ENCODE peak calls at places on chromosomes 13 and 19, in nine cellular contexts. One of them, this sample, is unnamed.

GRCh38 chr13:112330479-112331407 is 45.4 kb upstream of the SPACA7 start:
- DNase-seq in mesothelial cell of epicardium: no peak
- DNase-seq in upper lobe of right lung: no peak
- DNase-seq in nephron progenitor cell: no peak
- DNase-seq in AG09309: no peak
- DNase-seq in astrocyte of the spinal cord: no peak
- DNase-seq in cardiac muscle cell: no peak
- DNase-seq in cardiac fibroblast: no peak
- DNase-seq in SK-N-SH: no peak
- DNase-seq in this sample: no peak

GRCh38 chr13:43698743-43699142 is 88.0 kb downstream of the ENOX1 start:
- DNase-seq in mesothelial cell of epicardium: no peak
- DNase-seq in upper lobe of right lung: no peak
- DNase-seq in nephron progenitor cell: no peak
- DNase-seq in AG09309: no peak
- DNase-seq in astrocyte of the spinal cord: peak; percentile 78
- DNase-seq in cardiac muscle cell: peak; percentile 69
- DNase-seq in cardiac fibroblast: peak; percentile 69
- DNase-seq in SK-N-SH: no peak
- DNase-seq in this sample: peak; percentile 28

GRCh38 chr13:100306042-100306441 is 217.1 kb downstream of the PCCA start:
- DNase-seq in mesothelial cell of epicardium: no peak
- DNase-seq in upper lobe of right lung: no peak
- DNase-seq in nephron progenitor cell: no peak
- DNase-seq in AG09309: no peak
- DNase-seq in astrocyte of the spinal cord: no peak
- DNase-seq in cardiac muscle cell: no peak
- DNase-seq in cardiac fibroblast: no peak
- DNase-seq in SK-N-SH: no peak
- DNase-seq in this sample: no peak

GRCh38 chr19:31350693-31351211 is 1.5 kb upstream of the TSHZ3 start:
- DNase-seq in mesothelial cell of epicardium: peak; percentile 43
- DNase-seq in upper lobe of right lung: peak; percentile 81
- DNase-seq in nephron progenitor cell: peak; percentile 76
- DNase-seq in AG09309: no peak
- DNase-seq in astrocyte of the spinal cord: peak; percentile 41
- DNase-seq in cardiac muscle cell: peak; percentile 66
- DNase-seq in cardiac fibroblast: peak; percentile 68
- DNase-seq in SK-N-SH: peak; percentile 87
- DNase-seq in this sample: no peak

GRCh38 chr13:44116562-44117315 is 237.0 kb downstream of the LACC1 start:
- DNase-seq in mesothelial cell of epicardium: no peak
- DNase-seq in upper lobe of right lung: no peak
- DNase-seq in nephron progenitor cell: no peak
- DNase-seq in AG09309: no peak
- DNase-seq in astrocyte of the spinal cord: no peak
- DNase-seq in cardiac muscle cell: peak; percentile 49
- DNase-seq in cardiac fibroblast: peak; percentile 53
- DNase-seq in SK-N-SH: no peak
- DNase-seq in this sample: no peak

GRCh38 chr13:80312012-80312704 is 28.8 kb downstream of the SPRY2 start:
- DNase-seq in mesothelial cell of epicardium: no peak
- DNase-seq in upper lobe of right lung: no peak
- DNase-seq in nephron progenitor cell: no peak
- DNase-seq in AG09309: no peak
- DNase-seq in astrocyte of the spinal cord: no peak
- DNase-seq in cardiac muscle cell: no peak
- DNase-seq in cardiac fibroblast: no peak
- DNase-seq in SK-N-SH: no peak
- DNase-seq in this sample: no peak

GRCh38 chr19:44703336-44704078 is 4.6 kb downstream of the CEACAM16 start:
- DNase-seq in mesothelial cell of epicardium: no peak
- DNase-seq in upper lobe of right lung: no peak
- DNase-seq in nephron progenitor cell: no peak
- DNase-seq in AG09309: no peak
- DNase-seq in astrocyte of the spinal cord: no peak
- DNase-seq in cardiac muscle cell: no peak
- DNase-seq in cardiac fibroblast: no peak
- DNase-seq in SK-N-SH: no peak
- DNase-seq in this sample: no peak

GRCh38 chr13:108342369-108343289 is 73.1 kb downstream of the TNFSF13B start:
- DNase-seq in mesothelial cell of epicardium: no peak
- DNase-seq in upper lobe of right lung: no peak
- DNase-seq in nephron progenitor cell: no peak
- DNase-seq in AG09309: no peak
- DNase-seq in astrocyte of the spinal cord: peak; percentile 55
- DNase-seq in cardiac muscle cell: peak; percentile 42
- DNase-seq in cardiac fibroblast: peak; percentile 54
- DNase-seq in SK-N-SH: peak; percentile 23
- DNase-seq in this sample: peak; percentile 52

GRCh38 chr13:31880849-31881494 is 141.6 kb downstream of the RXFP2 start:
- DNase-seq in mesothelial cell of epicardium: no peak
- DNase-seq in upper lobe of right lung: no peak
- DNase-seq in nephron progenitor cell: no peak
- DNase-seq in AG09309: no peak
- DNase-seq in astrocyte of the spinal cord: no peak
- DNase-seq in cardiac muscle cell: no peak
- DNase-seq in cardiac fibroblast: no peak
- DNase-seq in SK-N-SH: no peak
- DNase-seq in this sample: peak; percentile 16

GRCh38 chr19:13234518-13234917 is 84.3 kb downstream of the IER2 start:
- DNase-seq in mesothelial cell of epicardium: no peak
- DNase-seq in upper lobe of right lung: peak; percentile 77
- DNase-seq in nephron progenitor cell: peak; percentile 40
- DNase-seq in AG09309: no peak
- DNase-seq in astrocyte of the spinal cord: peak; percentile 16
- DNase-seq in cardiac muscle cell: peak; percentile 41
- DNase-seq in cardiac fibroblast: peak; percentile 12
- DNase-seq in SK-N-SH: peak; percentile 81
- DNase-seq in this sample: peak; percentile 78

GRCh38 chr19:19647037-19647835 is 3.8 kb upstream of the GMIP start:
- DNase-seq in mesothelial cell of epicardium: no peak
- DNase-seq in upper lobe of right lung: no peak
- DNase-seq in nephron progenitor cell: no peak
- DNase-seq in AG09309: no peak
- DNase-seq in astrocyte of the spinal cord: no peak
- DNase-seq in cardiac muscle cell: no peak
- DNase-seq in cardiac fibroblast: no peak
- DNase-seq in SK-N-SH: no peak
- DNase-seq in this sample: no peak

GRCh38 chr19:246551-246950 is 44.7 kb downstream of the PLPP2 start:
- DNase-seq in mesothelial cell of epicardium: no peak
- DNase-seq in upper lobe of right lung: no peak
- DNase-seq in nephron progenitor cell: no peak
- DNase-seq in AG09309: no peak
- DNase-seq in astrocyte of the spinal cord: no peak
- DNase-seq in cardiac muscle cell: no peak
- DNase-seq in cardiac fibroblast: no peak
- DNase-seq in SK-N-SH: peak; percentile 5
- DNase-seq in this sample: no peak

GRCh38 chr13:24269803-24270202 is 39.6 kb upstream of the C1QTNF9 start:
- DNase-seq in mesothelial cell of epicardium: no peak
- DNase-seq in upper lobe of right lung: no peak
- DNase-seq in nephron progenitor cell: no peak
- DNase-seq in AG09309: no peak
- DNase-seq in astrocyte of the spinal cord: no peak
- DNase-seq in cardiac muscle cell: peak; percentile 7
- DNase-seq in cardiac fibroblast: no peak
- DNase-seq in SK-N-SH: no peak
- DNase-seq in this sample: no peak
- TF ChIP-seq CTCF in mesothelial cell of epicardium: no peak
- TF ChIP-seq CTCF in upper lobe of right lung: no peak
- TF ChIP-seq CTCF in nephron progenitor cell: no peak
- TF ChIP-seq CTCF in AG09309: no peak
- TF ChIP-seq CTCF in astrocyte of the spinal cord: no peak
- TF ChIP-seq CTCF in cardiac muscle cell: no peak
- TF ChIP-seq CTCF in cardiac fibroblast: no peak
- TF ChIP-seq CTCF in SK-N-SH: no peak
- TF ChIP-seq CTCF in this sample: no peak

GRCh38 chr19:10334340-10335148 is 1.2 kb upstream of the RAVER1 start:
- DNase-seq in mesothelial cell of epicardium: peak; percentile 74
- DNase-seq in upper lobe of right lung: peak; percentile 97
- DNase-seq in nephron progenitor cell: peak; percentile 98
- DNase-seq in AG09309: peak; percentile 76
- DNase-seq in astrocyte of the spinal cord: peak; percentile 95
- DNase-seq in cardiac muscle cell: peak; percentile 98
- DNase-seq in cardiac fibroblast: peak; percentile 98
- DNase-seq in SK-N-SH: peak; percentile 92
- DNase-seq in this sample: peak; percentile 98

GRCh38 chr19:10332158-10332964 is 968 bp downstream of the RAVER1 start:
- DNase-seq in mesothelial cell of epicardium: no peak
- DNase-seq in upper lobe of right lung: no peak
- DNase-seq in nephron progenitor cell: no peak
- DNase-seq in AG09309: no peak
- DNase-seq in astrocyte of the spinal cord: no peak
- DNase-seq in cardiac muscle cell: no peak
- DNase-seq in cardiac fibroblast: no peak
- DNase-seq in SK-N-SH: no peak
- DNase-seq in this sample: no peak

GRCh38 chr19:10333758-10334339 is 520 bp upstream of the RAVER1 start:
- DNase-seq in mesothelial cell of epicardium: no peak
- DNase-seq in upper lobe of right lung: no peak
- DNase-seq in nephron progenitor cell: peak; percentile 29
- DNase-seq in AG09309: no peak
- DNase-seq in astrocyte of the spinal cord: peak; percentile 7
- DNase-seq in cardiac muscle cell: no peak
- DNase-seq in cardiac fibroblast: no peak
- DNase-seq in SK-N-SH: no peak
- DNase-seq in this sample: peak; percentile 26

GRCh38 chr19:10332965-10333757 is at the start of gene RAVER1:
- DNase-seq in mesothelial cell of epicardium: peak; percentile 97
- DNase-seq in upper lobe of right lung: peak; percentile 99
- DNase-seq in nephron progenitor cell: peak; percentile 98
- DNase-seq in AG09309: peak; percentile 86
- DNase-seq in astrocyte of the spinal cord: peak; percentile 98
- DNase-seq in cardiac muscle cell: peak; percentile 99
- DNase-seq in cardiac fibroblast: peak; percentile 98
- DNase-seq in SK-N-SH: peak; percentile 99
- DNase-seq in this sample: peak; percentile 98

DNA sequence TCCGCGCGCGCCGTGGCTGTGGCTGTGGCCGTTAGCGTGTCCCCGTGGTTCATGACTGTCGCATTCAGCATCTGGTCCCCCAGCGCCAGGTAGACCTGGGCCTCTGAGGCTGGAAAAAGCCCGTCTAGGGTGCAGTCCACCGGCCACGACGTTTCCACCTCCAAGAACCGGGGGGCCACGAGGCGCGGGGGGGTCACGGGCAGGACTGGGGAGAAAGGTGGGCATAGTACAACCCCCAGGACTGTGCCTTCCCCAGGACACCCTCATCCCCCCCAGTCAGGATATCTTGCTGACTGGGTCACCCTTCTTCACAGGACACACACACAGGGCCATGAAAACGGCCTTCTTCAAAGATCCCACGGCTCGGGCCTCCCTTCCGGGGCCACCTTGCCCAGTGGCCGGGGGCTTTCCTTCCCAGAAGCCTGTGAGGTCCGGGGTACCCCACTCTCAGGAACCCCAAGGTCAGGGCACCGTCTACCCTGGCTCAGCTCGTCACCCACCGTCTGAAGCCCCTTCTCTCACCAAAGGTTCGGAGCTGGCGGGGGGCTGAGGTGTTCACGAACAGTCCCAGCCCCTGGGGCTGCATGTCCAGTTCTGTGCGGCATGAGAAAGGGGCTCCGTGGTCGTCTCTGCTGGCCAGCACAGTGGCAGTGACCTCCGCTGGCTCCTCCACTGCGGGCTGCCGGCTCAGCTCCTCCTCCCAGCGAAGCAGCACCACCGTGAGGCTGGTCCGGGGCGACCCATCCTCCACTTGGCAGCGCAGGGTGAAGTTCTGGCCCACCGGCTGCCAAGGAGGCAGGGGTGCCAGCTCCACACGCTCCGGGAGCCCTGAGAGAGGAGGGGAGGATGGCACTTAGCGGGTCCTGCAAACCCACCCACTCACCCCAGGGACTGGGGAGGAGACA is 2.1 kb upstream of the RAVER1 start:
- DNase-seq in mesothelial cell of epicardium: no peak
- DNase-seq in upper lobe of right lung: no peak
- DNase-seq in nephron progenitor cell: peak; percentile 28
- DNase-seq in AG09309: no peak
- DNase-seq in astrocyte of the spinal cord: no peak
- DNase-seq in cardiac muscle cell: no peak
- DNase-seq in cardiac fibroblast: no peak
- DNase-seq in SK-N-SH: no peak
- DNase-seq in this sample: no peak
- TF ChIP-seq CTCF in mesothelial cell of epicardium: no peak
- TF ChIP-seq CTCF in upper lobe of right lung: no peak
- TF ChIP-seq CTCF in nephron progenitor cell: no peak
- TF ChIP-seq CTCF in AG09309: peak; percentile 15
- TF ChIP-seq CTCF in astrocyte of the spinal cord: no peak
- TF ChIP-seq CTCF in cardiac muscle cell: no peak
- TF ChIP-seq CTCF in cardiac fibroblast: no peak
- TF ChIP-seq CTCF in SK-N-SH: no peak
- TF ChIP-seq CTCF in this sample: no peak

DNA sequence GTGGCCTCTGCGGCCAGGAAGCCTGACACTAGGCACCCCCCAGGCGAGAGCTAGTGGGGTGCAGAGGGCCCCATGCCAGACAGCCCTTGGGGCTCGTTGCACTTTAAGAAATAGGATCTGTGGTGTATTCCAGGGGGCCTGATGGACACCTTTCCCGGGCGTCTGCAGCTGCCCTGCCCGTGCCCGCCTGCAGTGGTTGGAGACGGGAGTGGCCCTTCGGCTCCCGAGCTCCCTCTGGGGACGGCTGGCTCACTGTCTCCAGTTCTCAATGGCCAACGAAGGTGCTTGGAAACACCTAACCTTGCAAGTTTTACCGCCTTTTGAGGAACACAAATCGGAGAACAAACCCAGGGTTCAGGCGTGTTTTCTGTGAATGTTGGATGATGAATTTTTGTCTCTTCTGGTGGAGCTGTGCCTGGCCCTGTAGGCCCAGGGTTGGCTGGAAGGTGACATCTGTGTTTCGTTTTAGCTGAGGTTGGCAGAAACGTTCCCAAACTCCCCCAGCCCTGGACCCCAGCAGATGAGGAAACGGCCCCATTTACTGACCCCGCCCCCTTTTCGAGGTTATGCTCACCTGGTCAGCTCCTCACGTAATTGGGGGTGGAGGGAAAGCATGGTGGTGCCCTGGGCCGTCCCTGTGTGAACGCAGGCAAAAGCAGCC is 17.4 kb upstream of the NPAS1 start:
- DNase-seq in mesothelial cell of epicardium: no peak
- DNase-seq in upper lobe of right lung: no peak
- DNase-seq in nephron progenitor cell: no peak
- DNase-seq in AG09309: no peak
- DNase-seq in astrocyte of the spinal cord: no peak
- DNase-seq in cardiac muscle cell: no peak
- DNase-seq in cardiac fibroblast: no peak
- DNase-seq in SK-N-SH: no peak
- DNase-seq in this sample: no peak
- TF ChIP-seq CTCF in mesothelial cell of epicardium: no peak
- TF ChIP-seq CTCF in upper lobe of right lung: no peak
- TF ChIP-seq CTCF in nephron progenitor cell: no peak
- TF ChIP-seq CTCF in AG09309: no peak
- TF ChIP-seq CTCF in astrocyte of the spinal cord: peak; percentile 15
- TF ChIP-seq CTCF in cardiac muscle cell: peak; percentile 4
- TF ChIP-seq CTCF in cardiac fibroblast: no peak
- TF ChIP-seq CTCF in SK-N-SH: no peak
- TF ChIP-seq CTCF in this sample: no peak

DNA sequence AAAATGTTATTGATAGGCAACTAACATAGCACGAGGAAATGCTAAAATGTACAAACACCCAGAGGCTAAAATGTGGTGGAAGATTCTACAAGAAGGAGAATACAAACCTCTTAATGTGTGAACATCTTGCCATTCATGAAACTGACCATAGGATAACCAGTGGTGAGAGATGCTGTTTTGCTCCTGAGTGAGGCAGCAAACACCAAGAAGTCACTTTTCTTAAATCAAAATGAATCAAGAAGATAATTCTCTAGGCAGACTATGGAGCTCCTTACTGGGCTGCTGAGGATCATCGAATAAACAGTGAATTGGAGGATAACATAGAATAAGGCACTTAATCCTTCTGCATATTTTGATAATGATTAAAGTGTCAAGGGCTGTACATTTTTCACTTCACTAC is 375.4 kb upstream of the SLITRK6 start:
- DNase-seq in mesothelial cell of epicardium: no peak
- DNase-seq in upper lobe of right lung: no peak
- DNase-seq in nephron progenitor cell: no peak
- DNase-seq in AG09309: no peak
- DNase-seq in astrocyte of the spinal cord: peak; percentile 19
- DNase-seq in cardiac muscle cell: no peak
- DNase-seq in cardiac fibroblast: no peak
- DNase-seq in SK-N-SH: no peak
- DNase-seq in this sample: no peak
- TF ChIP-seq CTCF in mesothelial cell of epicardium: no peak
- TF ChIP-seq CTCF in upper lobe of right lung: no peak
- TF ChIP-seq CTCF in nephron progenitor cell: no peak
- TF ChIP-seq CTCF in AG09309: no peak
- TF ChIP-seq CTCF in astrocyte of the spinal cord: peak; percentile 26
- TF ChIP-seq CTCF in cardiac muscle cell: no peak
- TF ChIP-seq CTCF in cardiac fibroblast: no peak
- TF ChIP-seq CTCF in SK-N-SH: no peak
- TF ChIP-seq CTCF in this sample: no peak

This sample was measured in MCF 10A.